ENCODE peak calls at places on chromosomes 3 and 15, in ten cellular contexts. I, A, J, L, Y, G, P, R, E and H are unnamed samples.

GRCh38 chr3:96813134-96813819 is 1.1 kb upstream of the EPHA6 start:
- DNase-seq in I (peak; percentile 80), A (peak; percentile 93), J (peak; percentile 77), L (peak; percentile 73), Y (peak; percentile 63), G (peak; percentile 81), P (peak; percentile 60), R (no peak), E (peak; percentile 67), H (no peak)

GRCh38 chr15:87572381-87572780 is 684.2 kb downstream of the NTRK3 start:
- DNase-seq in I (no peak), A (no peak), J (no peak), L (no peak), Y (no peak), G (no peak), P (no peak), R (no peak), E (no peak), H (no peak)

GRCh38 chr3:177249203-177249602 is 51.9 kb upstream of the TBL1XR1 start:
- DNase-seq in I (no peak), A (no peak), J (no peak), L (no peak), Y (no peak), G (no peak), P (no peak), R (no peak), E (no peak), H (no peak)

GRCh38 chr3:124669470-124669869 is 60.8 kb upstream of the UMPS start:
- DNase-seq in I (no peak), A (no peak), J (no peak), L (no peak), Y (peak; percentile 5), G (peak; percentile 91), P (peak; percentile 11), R (no peak), E (no peak), H (no peak)

GRCh38 chr3:119990888-119991287 is 103.4 kb downstream of the GSK3B start:
- DNase-seq in I (no peak), A (no peak), J (no peak), L (no peak), Y (peak; percentile 32), G (peak; percentile 54), P (peak; percentile 61), R (no peak), E (no peak), H (no peak)

GRCh38 chr3:55521086-55522060 is 34.3 kb upstream of the WNT5A start:
- DNase-seq in I (no peak), A (no peak), J (no peak), L (no peak), Y (peak; percentile 88), G (peak; percentile 89), P (peak; percentile 40), R (no peak), E (no peak), H (no peak)

GRCh38 chr15:79164043-79164442 is 73.5 kb upstream of the RASGRF1 start:
- DNase-seq in I (no peak), A (no peak), J (no peak), L (no peak), Y (no peak), G (no peak), P (no peak), R (no peak), E (no peak), H (no peak)

GRCh38 chr3:55526332-55527030 is 39.4 kb upstream of the WNT5A start:
- DNase-seq in I (peak; percentile 68), A (peak; percentile 52), J (no peak), L (no peak), Y (no peak), G (no peak), P (no peak), R (no peak), E (no peak), H (no peak)

GRCh38 chr3:152192050-152192449 is 76.7 kb upstream of the MBNL1 start:
- DNase-seq in I (no peak), A (no peak), J (no peak), L (no peak), Y (no peak), G (no peak), P (no peak), R (no peak), E (no peak), H (no peak)

GRCh38 chr15:25694238-25694584 is 168.9 kb downstream of the ATP10A start:
- DNase-seq in I (no peak), A (no peak), J (no peak), L (no peak), Y (no peak), G (no peak), P (no peak), R (no peak), E (no peak), H (no peak)

GRCh38 chr3:64685800-64686445 is 1.9 kb downstream of the ADAMTS9 start:
- DNase-seq in I (peak; percentile 82), A (peak; percentile 94), J (peak; percentile 94), L (peak; percentile 87), Y (peak; percentile 97), G (peak; percentile 91), P (peak; percentile 94), R (no peak), E (peak; percentile 93), H (peak; percentile 72)

GRCh38 chr3:30131171-30131570 is 475.2 kb upstream of the TGFBR2 start:
- DNase-seq in I (no peak), A (no peak), J (no peak), L (peak; percentile 96), Y (no peak), G (no peak), P (no peak), R (no peak), E (no peak), H (no peak)

GRCh38 chr3:4524423-4524769 is 31.2 kb downstream of the ITPR1 start:
- DNase-seq in I (no peak), A (no peak), J (no peak), L (no peak), Y (no peak), G (peak; percentile 23), P (peak; percentile 57), R (no peak), E (no peak), H (no peak)

GRCh38 chr3:185365281-185366211 is 2.6 kb downstream of the MAP3K13 start:
- DNase-seq in I (peak; percentile 69), A (no peak), J (no peak), L (no peak), Y (no peak), G (no peak), P (peak; percentile 20), R (no peak), E (peak; percentile 84), H (no peak)

GRCh38 chr3:14863324-14864100 is 44.8 kb downstream of the FGD5 start:
- DNase-seq in I (no peak), A (no peak), J (no peak), L (no peak), Y (no peak), G (peak; percentile 18), P (no peak), R (no peak), E (no peak), H (no peak)

GRCh38 chr15:99732711-99733267 is 448 bp downstream of the LYSMD4 start:
- DNase-seq in I (peak; percentile 27), A (peak; percentile 52), J (no peak), L (no peak), Y (peak; percentile 7), G (no peak), P (peak; percentile 9), R (no peak), E (no peak), H (no peak)

GRCh38 chr15:99731336-99732267 is 1.6 kb downstream of the LYSMD4 start:
- DNase-seq in I (peak; percentile 50), A (no peak), J (no peak), L (no peak), Y (peak; percentile 13), G (no peak), P (no peak), R (no peak), E (no peak), H (no peak)

GRCh38 chr15:99734575-99734974 is 1.3 kb upstream of the LYSMD4 start:
- DNase-seq in I (no peak), A (no peak), J (no peak), L (no peak), Y (no peak), G (no peak), P (no peak), R (no peak), E (no peak), H (no peak)

GRCh38 chr15:99733268-99734039 is at the start of gene LYSMD4:
- DNase-seq in I (peak; percentile 99), A (peak; percentile 98), J (peak; percentile 93), L (peak; percentile 98), Y (peak; percentile 93), G (peak; percentile 97), P (peak; percentile 82), R (peak; percentile 60), E (peak; percentile 98), H (peak; percentile 98)

GRCh38 chr15:99732268-99732641 is 982 bp downstream of the LYSMD4 start:
- DNase-seq in I (peak; percentile 18), A (peak; percentile 34), J (no peak), L (no peak), Y (no peak), G (peak; percentile 71), P (peak; percentile 51), R (no peak), E (no peak), H (no peak)
- H3K27ac ChIP-seq in I (peak overlapping the region; percentile 87), A (peak overlapping the region; percentile 71), J (no peak overlapping the region), L (no peak overlapping the region), Y (no peak overlapping the region), G (no peak overlapping the region), P (peak overlapping the region; percentile 79), R (peak overlapping the region; percentile 72), E (peak overlapping the region; percentile 76), H (peak overlapping the region; percentile 54)

GRCh38 chr15:69609176-69609575 is 156.6 kb downstream of the RPLP1 start:
- DNase-seq in I (peak; percentile 20), A (no peak), J (no peak), L (no peak), Y (peak; percentile 40), G (peak; percentile 60), P (peak; percentile 2), R (no peak), E (no peak), H (no peak)
- H3K27ac ChIP-seq in I (no peak overlapping the region), A (no peak overlapping the region), J (no peak overlapping the region), L (no peak overlapping the region), Y (no peak overlapping the region), G (no peak overlapping the region), P (no peak overlapping the region), R (no peak overlapping the region), E (no peak overlapping the region), H (no peak overlapping the region)

GRCh38 chr15:37361621-37362020 is 261.3 kb upstream of the MEIS2 start:
- DNase-seq in I (no peak), A (no peak), J (no peak), L (no peak), Y (no peak), G (no peak), P (no peak), R (no peak), E (no peak), H (no peak)
- H3K27ac ChIP-seq in I (no peak overlapping the region), A (no peak overlapping the region), J (no peak overlapping the region), L (no peak overlapping the region), Y (no peak overlapping the region), G (no peak overlapping the region), P (no peak overlapping the region), R (no peak overlapping the region), E (no peak overlapping the region), H (no peak overlapping the region)

DNA sequence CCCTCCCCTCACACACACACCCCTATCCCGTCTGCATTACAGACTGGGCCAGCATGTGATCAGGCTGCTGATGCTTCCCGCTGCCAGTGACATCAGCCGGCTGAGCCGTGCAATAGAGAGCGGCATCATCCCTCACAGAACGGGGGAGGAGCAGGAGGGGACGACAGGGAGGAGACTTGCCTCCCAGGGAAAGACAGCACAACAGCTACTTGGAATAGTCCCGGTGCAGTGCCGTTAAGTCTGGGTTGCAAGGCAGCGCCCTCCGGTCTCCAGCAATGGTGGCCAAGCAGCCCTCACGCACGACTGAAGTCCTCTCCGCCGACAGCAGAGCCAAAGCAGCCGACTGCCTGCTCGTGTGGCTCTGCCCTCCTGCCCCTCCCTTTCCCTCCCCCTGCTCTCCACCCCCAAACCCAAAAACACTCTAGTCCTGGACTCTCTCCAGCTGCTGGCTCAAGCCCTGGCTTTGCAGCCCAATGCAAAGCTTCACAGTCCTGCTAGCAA is 31.5 kb upstream of the RPS17 start:
- DNase-seq in I (peak; percentile 51), A (peak; percentile 75), J (peak; percentile 43), L (peak; percentile 61), Y (peak; percentile 74), G (peak; percentile 94), P (no peak), R (no peak), E (peak; percentile 73), H (peak; percentile 78)
- H3K27ac ChIP-seq in I (no peak overlapping the region), A (peak overlapping the region; percentile 60), J (no peak overlapping the region), L (no peak overlapping the region), Y (no peak overlapping the region), G (peak overlapping the region; percentile 89), P (no peak overlapping the region), R (no peak overlapping the region), E (no peak overlapping the region), H (peak overlapping the region; percentile 64)